ENCODE peak calls at places on chromosomes 4 and X, in six cellular contexts. M is A549, L is GM12878, J is NB4, V is HepG2, R is K562. K is an unnamed sample.

GRCh38 chr4:183213996-183214395 is 106.1 kb downstream of the CLDN22 start:
- DNase-seq in M (no peak), L (no peak), J (no peak), V (no peak), R (no peak), K (no peak)

GRCh38 chr4:159504634-159505033 is 401.8 kb downstream of the RAPGEF2 start:
- DNase-seq in M (no peak), L (no peak), J (no peak), V (no peak), R (no peak), K (peak)

GRCh38 chr4:145609494-145610427 is 9.4 kb upstream of the MMAA start:
- DNase-seq in M (peak), L (peak), J (peak), V (peak), R (peak), K (peak)

GRCh38 chrX:47539860-47540259 is 21.1 kb upstream of the ARAF start:
- DNase-seq in M (no peak), L (no peak), J (no peak), V (no peak), R (no peak), K (no peak)

GRCh38 chrX:23048806-23049573 is 49.2 kb downstream of the DDX53 start:
- DNase-seq in M (no peak), L (no peak), J (no peak), V (no peak), R (no peak), K (no peak)

GRCh38 chrX:103304705-103305104 is 6.1 kb downstream of the BEX2 start:
- DNase-seq in M (no peak), L (no peak), J (no peak), V (no peak), R (no peak), K (no peak)

GRCh38 chr4:10041036-10041435 is 19.7 kb upstream of the SLC2A9 start:
- DNase-seq in M (no peak), L (no peak), J (no peak), V (no peak), R (no peak), K (no peak)

GRCh38 chr4:73721419-73721818 is 18.9 kb upstream of the CXCL8 start:
- DNase-seq in M (no peak), L (no peak), J (peak), V (no peak), R (no peak), K (no peak)

GRCh38 chr4:38133711-38134480 is 173.7 kb downstream of the PTTG2 start:
- DNase-seq in M (no peak), L (no peak), J (no peak), V (no peak), R (no peak), K (no peak)

GRCh38 chr4:66921433-66921832 is 623.9 kb downstream of the CENPC start:
- DNase-seq in M (no peak), L (no peak), J (no peak), V (no peak), R (no peak), K (no peak)

GRCh38 chr4:3338321-3338838 is 45.6 kb downstream of the RGS12 start:
- DNase-seq in M (no peak), L (no peak), J (no peak), V (no peak), R (no peak), K (no peak)

GRCh38 chr4:57205580-57205979 is 95.4 kb upstream of the IGFBP7 start:
- DNase-seq in M (no peak), L (no peak), J (no peak), V (no peak), R (no peak), K (no peak)

GRCh38 chr4:4260185-4260751 is 12.2 kb upstream of the TMEM128 start:
- DNase-seq in M (peak), L (no peak), J (peak), V (peak), R (no peak), K (peak)

GRCh38 chr4:182062936-182063335 is 180.3 kb upstream of the TENM3 start:
- DNase-seq in M (no peak), L (no peak), J (no peak), V (no peak), R (no peak), K (no peak)

DNA sequence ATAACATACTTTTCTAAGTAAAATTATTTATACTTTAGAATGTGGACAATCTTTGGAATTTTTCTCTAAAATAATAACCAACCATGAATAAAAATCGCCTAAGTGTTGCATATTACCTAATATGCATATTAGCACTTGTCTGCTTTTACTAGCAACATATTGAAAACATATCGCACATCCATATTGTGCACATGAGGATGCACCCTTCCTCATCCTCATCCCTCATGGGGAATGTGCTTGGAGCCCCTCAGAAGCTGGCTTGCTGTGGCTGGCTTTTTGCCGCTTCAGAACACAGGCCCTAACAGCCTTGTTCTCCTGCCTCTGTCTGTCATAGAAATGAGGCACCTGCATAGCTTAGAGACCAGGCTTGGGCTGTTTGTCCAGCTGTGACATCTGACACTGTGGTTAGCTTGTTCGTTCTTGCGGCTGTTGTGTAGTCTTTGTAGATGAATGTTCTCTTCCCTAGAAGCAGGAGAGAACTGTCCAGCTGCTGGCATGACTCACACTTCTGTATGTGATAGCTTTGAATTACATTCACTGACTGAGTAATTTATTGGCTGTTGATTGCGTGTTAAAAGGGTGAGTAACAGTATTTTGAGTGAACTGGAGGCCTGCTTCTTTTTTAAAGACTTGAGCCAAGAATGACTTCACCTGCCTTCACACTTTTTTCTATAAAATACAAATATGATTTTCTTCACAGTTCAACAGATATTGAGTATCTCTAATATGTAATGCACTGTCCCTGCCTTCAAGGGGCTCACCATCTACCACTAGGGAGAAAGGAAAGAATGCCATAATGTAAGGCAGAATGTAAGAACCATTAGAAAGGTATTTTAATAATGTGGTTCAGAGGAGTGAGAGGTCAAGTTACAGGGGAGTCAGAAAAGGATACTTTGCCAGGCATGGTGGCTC is 81.9 kb downstream of the HMGB2 start:
- DNase-seq in M (peak), L (peak), J (peak), V (peak), R (peak), K (peak)
- TF ChIP-seq MYC in M (no peak), L (no peak), J (peak), V (no peak), R (no peak), K (no peak)

DNA sequence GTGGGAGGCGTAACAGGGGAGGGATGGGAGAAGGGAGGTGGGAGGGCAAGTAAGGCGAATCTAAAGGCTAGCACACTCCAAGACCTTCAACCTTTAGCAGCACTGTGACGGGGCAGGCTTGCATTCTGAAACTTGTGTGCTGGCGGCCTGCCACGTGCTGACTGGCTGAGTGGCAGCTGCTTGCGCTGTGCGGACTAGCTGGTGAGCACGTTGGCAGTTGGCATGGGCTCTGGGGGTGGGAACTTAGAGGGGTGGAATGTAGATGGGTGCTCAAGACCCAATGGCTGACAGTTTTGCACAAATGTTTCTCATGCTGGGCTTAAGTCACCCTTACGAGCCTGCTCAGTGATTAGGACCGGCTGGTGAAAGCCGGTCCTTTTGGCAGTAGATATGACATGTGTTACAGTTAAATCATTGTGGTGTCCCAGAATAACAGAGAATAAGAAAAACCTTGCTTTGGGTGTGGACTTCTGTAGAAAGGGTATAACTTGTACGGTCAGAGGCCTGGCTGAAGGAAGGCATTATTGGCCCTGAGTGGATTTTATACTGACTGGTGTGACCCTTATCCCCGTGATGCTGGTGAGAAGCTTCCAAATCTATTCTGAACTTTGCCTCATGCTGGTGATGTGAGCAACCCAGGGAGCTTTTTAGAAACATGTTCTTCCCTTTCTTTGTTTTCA is 107.6 kb upstream of the SLC4A4 start:
- DNase-seq in M (no peak), L (no peak), J (no peak), V (no peak), R (no peak), K (no peak)
- TF ChIP-seq MYC in M (no peak), L (no peak), J (no peak), V (no peak), R (no peak), K (no peak)

DNA sequence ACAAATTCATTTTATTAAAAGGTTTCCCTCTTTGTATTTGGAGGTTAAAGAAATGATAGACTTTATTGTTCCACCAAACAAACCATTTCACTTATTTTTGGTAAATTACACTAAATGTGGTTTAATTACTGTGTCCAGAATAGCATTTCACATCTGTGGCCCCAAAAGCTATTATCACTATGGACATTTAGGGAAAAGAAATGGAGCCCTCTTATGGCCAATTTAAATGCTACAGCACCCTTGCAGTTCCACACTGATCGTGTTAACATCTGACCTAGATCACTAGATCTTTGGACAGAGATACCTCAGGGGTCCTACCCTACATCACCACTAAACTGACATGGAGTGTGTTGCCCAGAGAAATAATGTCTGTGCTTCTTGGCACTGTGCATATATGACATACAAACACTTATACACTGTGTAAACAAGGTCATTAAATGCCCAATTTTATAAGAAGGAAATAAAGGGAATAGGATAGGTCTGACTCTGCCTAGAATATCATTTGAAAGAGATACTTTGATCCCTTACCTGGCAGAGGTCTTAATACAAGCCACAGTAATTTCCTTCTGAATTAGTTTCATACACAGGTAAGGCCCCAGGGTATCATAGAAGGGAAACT is 163.9 kb downstream of the KDR start:
- DNase-seq in M (peak), L (no peak), J (peak), V (no peak), R (peak), K (peak)
- TF ChIP-seq MYC in M (no peak), L (no peak), J (no peak), V (no peak), R (no peak), K (no peak)

GRCh38 chr4:93414041-93414440 is 414.5 kb upstream of the ATOH1 start:
- DNase-seq in M (no peak), L (no peak), J (no peak), V (no peak), R (no peak), K (no peak)

DNA sequence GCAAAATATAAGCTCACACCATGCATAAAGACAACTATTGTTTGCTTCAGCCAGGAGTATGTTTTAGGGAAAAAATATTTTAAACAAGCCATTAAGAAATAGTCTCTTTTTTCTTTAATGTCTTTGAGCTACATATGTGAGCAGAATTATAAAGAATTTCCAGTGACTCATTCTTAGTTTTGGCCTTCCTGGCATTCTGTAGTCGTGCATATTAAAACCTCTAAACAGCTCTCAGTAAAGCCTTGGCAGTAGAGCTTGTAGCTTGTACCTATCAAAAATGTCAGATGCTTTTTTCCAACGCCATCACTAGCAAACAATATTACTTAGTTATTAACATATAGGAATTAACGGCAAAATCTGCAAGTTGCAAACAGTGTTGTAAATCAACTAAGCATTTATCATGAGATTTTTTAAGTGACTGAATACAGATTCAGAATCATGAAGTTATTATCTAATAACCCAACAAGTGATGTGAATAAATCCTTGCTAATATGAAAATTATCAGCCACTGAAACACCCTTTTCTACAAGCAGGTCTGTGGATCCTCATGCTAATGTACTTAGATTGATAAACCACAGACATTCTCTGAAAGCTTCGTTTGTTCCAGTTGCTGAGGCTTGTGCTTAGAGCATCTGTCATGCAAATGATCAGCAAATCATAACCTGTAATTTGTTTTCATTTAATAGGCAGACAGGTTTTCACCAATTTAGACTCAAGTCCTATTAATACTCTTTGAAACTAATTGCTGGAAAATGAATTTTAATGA is 412.0 kb upstream of the ATOH1 start:
- DNase-seq in M (no peak), L (no peak), J (no peak), V (no peak), R (no peak), K (no peak)
- TF ChIP-seq MYC in M (no peak), L (no peak), J (no peak), V (no peak), R (no peak), K (no peak)

GRCh38 chr4:100022792-100023222 is 72.7 kb upstream of the H2AZ1 start:
- DNase-seq in M (no peak), L (no peak), J (no peak), V (no peak), R (no peak), K (no peak)
- TF ChIP-seq MYC in M (no peak), L (no peak), J (no peak), V (no peak), R (no peak), K (no peak)

GRCh38 chrX:53440101-53440500 is 5.9 kb upstream of the HSD17B10 start:
- DNase-seq in M (no peak), L (no peak), J (peak), V (no peak), R (no peak), K (no peak)

GRCh38 chrX:53438832-53439230 is 4.7 kb upstream of the HSD17B10 start:
- DNase-seq in M (no peak), L (no peak), J (no peak), V (no peak), R (no peak), K (no peak)

GRCh38 chrX:53442322-53442631 is 8.1 kb upstream of the HSD17B10 start:
- DNase-seq in M (no peak), L (no peak), J (peak), V (no peak), R (no peak), K (no peak)

GRCh38 chrX:53440631-53441517 is 6.7 kb upstream of the HSD17B10 start:
- DNase-seq in M (peak), L (no peak), J (peak), V (peak), R (no peak), K (peak)

DNA sequence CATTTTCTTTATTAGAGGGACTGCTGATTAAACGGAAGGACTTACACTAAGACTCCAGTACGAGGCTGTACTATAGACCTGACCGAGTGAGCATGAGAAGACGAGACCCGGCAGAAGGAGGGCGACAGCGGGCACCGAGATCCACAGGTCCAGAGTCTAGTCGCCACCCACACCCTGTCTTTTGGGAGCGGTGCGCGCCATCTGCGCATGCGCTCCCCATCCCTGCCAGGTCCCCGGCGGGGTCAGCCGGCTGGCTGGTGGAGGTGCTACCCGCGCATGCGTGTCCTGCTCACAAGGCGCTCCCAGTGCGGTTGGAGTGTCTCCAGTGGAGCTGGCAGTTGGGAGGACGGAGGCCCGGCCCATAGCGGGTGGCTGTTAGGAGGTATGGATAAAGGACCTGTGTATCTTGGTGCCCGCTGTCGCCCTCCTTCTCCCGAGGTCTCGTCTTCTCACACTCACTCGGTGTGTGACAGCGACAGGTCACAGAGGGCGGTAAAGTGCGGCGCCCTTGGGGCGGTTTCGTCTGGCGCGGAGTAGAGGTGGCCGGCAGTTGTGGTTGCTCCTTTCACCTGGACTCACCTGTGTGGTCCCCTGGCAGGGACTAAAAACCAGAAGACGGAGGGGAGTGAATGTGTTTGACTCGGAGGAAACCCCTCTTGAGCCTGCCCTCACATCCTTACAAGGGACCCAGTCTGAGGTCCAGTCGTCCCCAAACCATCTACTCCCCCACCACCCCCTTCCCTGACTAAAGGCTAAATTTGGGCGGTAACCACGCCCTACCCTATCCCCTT is 7.6 kb upstream of the HSD17B10 start:
- DNase-seq in M (peak), L (peak), J (peak), V (peak), R (no peak), K (peak)
- TF ChIP-seq MYC in M (no peak), L (no peak), J (no peak), V (no peak), R (no peak), K (no peak)

GRCh38 chr4:6750302-6751221 is 32.0 kb upstream of the KIAA0232 start:
- DNase-seq in M (no peak), L (no peak), J (no peak), V (no peak), R (no peak), K (no peak)
- TF ChIP-seq MYC in M (no peak), L (no peak), J (no peak), V (no peak), R (no peak), K (no peak)

GRCh38 chrX:70132877-70133302 is 357 bp upstream of the IGBP1 start:
- DNase-seq in M (no peak), L (no peak), J (no peak), V (no peak), R (peak), K (no peak)

GRCh38 chrX:70132244-70132643 is 1.0 kb upstream of the IGBP1 start:
- DNase-seq in M (peak), L (no peak), J (peak), V (no peak), R (no peak), K (no peak)

GRCh38 chrX:70133303-70134115 is at the start of gene IGBP1:
- DNase-seq in M (peak), L (peak), J (peak), V (peak), R (peak), K (peak)

GRCh38 chrX:70128071-70128470 is 5.2 kb upstream of the IGBP1 start:
- DNase-seq in M (no peak), L (no peak), J (no peak), V (no peak), R (no peak), K (no peak)

DNA sequence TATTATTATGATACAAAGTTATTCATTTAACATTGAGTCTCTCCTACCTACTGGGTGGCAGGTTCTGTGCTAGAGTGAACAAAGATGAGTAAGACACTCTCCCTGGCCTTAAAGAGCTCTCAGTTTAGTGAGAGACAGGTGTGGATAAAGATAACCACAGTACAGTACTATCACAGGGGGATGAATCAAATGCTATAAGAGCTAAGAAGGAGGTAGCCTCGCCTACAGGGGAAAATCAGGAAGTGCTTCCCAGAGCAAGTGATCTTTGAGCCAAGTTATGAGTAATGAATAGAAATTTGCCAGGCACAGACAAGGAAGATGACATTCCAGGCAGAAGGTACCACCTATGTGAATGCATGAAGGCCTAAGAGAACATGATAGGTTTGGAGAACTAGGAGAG is 3.4 kb upstream of the IGBP1 start:
- DNase-seq in M (peak), L (no peak), J (no peak), V (peak), R (no peak), K (no peak)
- TF ChIP-seq MYC in M (no peak), L (no peak), J (no peak), V (no peak), R (no peak), K (no peak)